ENCODE peak calls at places on chromosomes 2 and 18, in six cellular contexts. T is NAMALWA; V is glomerular endothelial cell; I is WTC11; O is NCI-H1417; J is stimulated activated CD4-positive, alpha-beta T cell treated with anti-CD3 and anti-CD28 coated beads, Interleukin-2, amount 100 ng/mL, for 48 hours. W is an unnamed sample.

GRCh38 chr18:79942211-79942610 is 9.2 kb downstream of the SLC66A2 start:
- DNase-seq in O (no peak), J (no peak), T (no peak), I (no peak), V (no peak), W (no peak)

GRCh38 chr2:192775461-192776262 is 580.9 kb upstream of the TMEFF2 start:
- DNase-seq in J (no peak), T (no peak), I (no peak), V (no peak), O (no peak), W (no peak)

GRCh38 chr2:241481687-241482086 is 26.7 kb downstream of the STK25 start:
- DNase-seq in T (no peak), O (no peak), I (no peak), V (no peak), J (no peak), W (no peak)

GRCh38 chr2:46351388-46352141 is 54.4 kb downstream of the EPAS1 start:
- DNase-seq in T (no peak), I (peak), O (no peak), J (peak), V (peak), W (no peak)

GRCh38 chr18:43847164-43848091 is 570.1 kb upstream of the SYT4 start:
- DNase-seq in T (no peak), V (no peak), I (no peak), O (no peak), J (no peak), W (peak)

GRCh38 chr2:33678447-33678846 is 79.3 kb upstream of the FAM98A start:
- DNase-seq in V (no peak), O (no peak), T (no peak), J (no peak), I (no peak), W (peak)

GRCh38 chr18:67302043-67302442 is 214.5 kb downstream of the DSEL start:
- DNase-seq in J (no peak), I (no peak), T (no peak), O (no peak), V (no peak), W (no peak)

GRCh38 chr18:9188359-9189231 is 52.0 kb downstream of the ANKRD12 start:
- DNase-seq in I (no peak), V (no peak), T (no peak), O (no peak), J (no peak), W (peak)

GRCh38 chr2:237721828-237722227 is 76.8 kb upstream of the RBM44 start:
- DNase-seq in V (no peak), O (no peak), T (no peak), J (no peak), I (no peak), W (no peak)

GRCh38 chr2:239039479-239039861 is 191.6 kb downstream of the TWIST2 start:
- DNase-seq in V (no peak), I (no peak), T (no peak), O (no peak), J (no peak), W (no peak)

GRCh38 chr2:36371963-36372391 is 16.4 kb downstream of the CRIM1 start:
- DNase-seq in I (no peak), T (no peak), V (peak), O (no peak), J (no peak), W (peak)

GRCh38 chr2:47269316-47270232 is 114.5 kb upstream of the STPG4 start:
- DNase-seq in I (no peak), O (no peak), V (peak), T (no peak), J (no peak), W (peak)

GRCh38 chr18:70234667-70235459 is 29.4 kb upstream of the RTTN start:
- DNase-seq in J (no peak), V (no peak), O (no peak), I (no peak), T (no peak), W (no peak)

GRCh38 chr2:69345434-69345833 is 41.6 kb downstream of the GFPT1 start:
- DNase-seq in V (no peak), I (no peak), T (no peak), J (no peak), O (no peak), W (no peak)

GRCh38 chr2:135657806-135658582 is 83.7 kb upstream of the UBXN4 start:
- DNase-seq in O (no peak), V (no peak), J (no peak), T (no peak), I (no peak), W (no peak)

GRCh38 chr2:9247177-9247576 is 40.6 kb downstream of the ASAP2 start:
- DNase-seq in T (no peak), V (no peak), I (no peak), J (no peak), O (no peak), W (no peak)

GRCh38 chr2:165573534-165574461 is 104.3 kb downstream of the CSRNP3 start:
- DNase-seq in V (no peak), I (peak), O (peak), J (no peak), T (peak), W (peak)

GRCh38 chr2:116716444-116716843 is 1098.0 kb upstream of the DDX18 start:
- DNase-seq in O (no peak), T (no peak), I (no peak), V (no peak), J (no peak), W (no peak)

GRCh38 chr2:189285962-189286648 is 106.5 kb upstream of the COL5A2 start:
- DNase-seq in T (no peak), V (no peak), O (no peak), I (no peak), J (no peak), W (peak)

GRCh38 chr18:59085797-59086196 is 53.9 kb upstream of the SEC11C start:
- DNase-seq in I (no peak), V (peak), O (no peak), J (no peak), T (no peak), W (peak)

GRCh38 chr2:14524041-14524802 is 108.3 kb upstream of the LRATD1 start:
- DNase-seq in I (no peak), T (no peak), J (no peak), V (no peak), O (no peak), W (no peak)

GRCh38 chr2:237863659-237864029 is 4.2 kb downstream of the RAMP1 start:
- DNase-seq in O (no peak), I (no peak), T (no peak), J (no peak), V (no peak), W (no peak)

GRCh38 chr2:42810971-42811865 is 18.8 kb upstream of the HAAO start:
- DNase-seq in T (no peak), I (peak), O (peak), J (peak), V (no peak), W (no peak)

GRCh38 chr18:44714376-44714775 is 33.7 kb downstream of the SETBP1 start:
- DNase-seq in O (no peak), V (no peak), I (no peak), T (no peak), J (no peak), W (no peak)

GRCh38 chr2:66872926-66873714 is 438.2 kb downstream of the MEIS1 start:
- DNase-seq in I (no peak), J (no peak), T (no peak), O (peak), V (no peak), W (no peak)

GRCh38 chr2:168613510-168613909 is 157.4 kb downstream of the CERS6 start:
- DNase-seq in V (no peak), T (no peak), I (no peak), J (no peak), O (no peak), W (no peak)

GRCh38 chr18:70421471-70421870 is 132.6 kb downstream of the SOCS6 start:
- DNase-seq in I (no peak), O (no peak), T (no peak), J (no peak), V (peak), W (no peak)

GRCh38 chr2:111155610-111156009 is 34.9 kb downstream of the BCL2L11 start:
- DNase-seq in J (no peak), O (peak), T (no peak), V (no peak), I (no peak), W (no peak)

GRCh38 chr2:53104263-53104662 is 663.3 kb upstream of the CHAC2 start:
- DNase-seq in T (no peak), O (no peak), J (no peak), I (no peak), V (no peak), W (peak)

GRCh38 chr2:168962636-168963035 is 61.5 kb downstream of the G6PC2 start:
- DNase-seq in I (no peak), O (no peak), V (no peak), J (no peak), T (no peak), W (no peak)